ENCODE peak calls at places on chromosomes 3 and 15, in five cellular contexts. X is hepatocyte, Y is brain microvascular endothelial cell, B is IMR-90, N is ovary. J is an unnamed sample.

GRCh38 chr3:21754839-21755238 is 3.8 kb upstream of the ZNF385D start:
- DNase-seq in X (no peak), Y (no peak), B (no peak), N (no peak), J (no peak)

GRCh38 chr15:28960979-28961378 is 75.2 kb downstream of the APBA2 start:
- DNase-seq in X (peak; percentile 56), Y (peak; percentile 86), B (peak; percentile 95), N (no peak), J (peak; percentile 86)

GRCh38 chr3:141057436-141057835 is 6.3 kb downstream of the SPSB4 start:
- DNase-seq in X (no peak), Y (no peak), B (no peak), N (no peak), J (no peak)

GRCh38 chr3:74465652-74466415 is 148.6 kb downstream of the CNTN3 start:
- DNase-seq in X (no peak), Y (no peak), B (peak; percentile 70), N (no peak), J (peak; percentile 24)

GRCh38 chr3:30686176-30686575 is 79.8 kb downstream of the TGFBR2 start:
- DNase-seq in X (no peak), Y (no peak), B (no peak), N (no peak), J (no peak)

GRCh38 chr3:197592361-197593045 is 36.7 kb upstream of the BDH1 start:
- DNase-seq in X (no peak), Y (no peak), B (no peak), N (no peak), J (no peak)

GRCh38 chr3:184314700-184315505 is 497 bp downstream of the EIF4G1 start:
- DNase-seq in X (peak; percentile 90), Y (peak; percentile 47), B (peak; percentile 76), N (peak; percentile 92), J (peak; percentile 84)

GRCh38 chr3:21989643-21990042 is 238.6 kb upstream of the ZNF385D start:
- DNase-seq in X (no peak), Y (no peak), B (no peak), N (no peak), J (no peak)

GRCh38 chr3:74500257-74500656 is 114.2 kb downstream of the CNTN3 start:
- DNase-seq in X (no peak), Y (no peak), B (peak; percentile 17), N (no peak), J (peak; percentile 36)

DNA sequence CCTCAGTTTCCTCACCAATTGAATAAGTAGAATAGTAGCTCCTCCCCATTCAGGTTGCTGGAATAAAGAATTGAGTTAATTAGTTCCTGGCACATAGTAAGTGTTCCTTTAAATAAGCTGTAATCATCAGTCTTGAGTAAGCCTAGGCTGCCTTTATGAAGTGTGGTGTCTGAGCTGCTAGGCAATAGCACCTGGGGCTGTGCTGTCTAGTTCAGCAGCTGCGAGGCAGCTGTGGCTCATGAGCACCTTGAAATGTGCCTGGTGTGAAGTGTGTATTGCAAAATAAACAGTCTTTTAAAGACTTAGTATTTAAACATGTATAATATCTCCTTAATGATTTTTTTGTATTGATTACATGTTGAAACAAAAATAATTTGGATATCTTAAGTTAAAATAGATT is 77.6 kb downstream of the TOP2B start:
- DNase-seq in X (no peak), Y (no peak), B (no peak), N (no peak), J (no peak)
- TF ChIP-seq CTCF in X (no peak), Y (no peak), B (no peak), N (no peak), J (no peak)

GRCh38 chr3:127068871-127069270 is 86.0 kb downstream of the PLXNA1 start:
- DNase-seq in X (no peak), Y (no peak), B (no peak), N (no peak), J (no peak)

GRCh38 chr3:127066635-127067034 is 83.7 kb downstream of the PLXNA1 start:
- DNase-seq in X (no peak), Y (no peak), B (no peak), N (no peak), J (no peak)

GRCh38 chr3:127065561-127066270 is 82.8 kb downstream of the PLXNA1 start:
- DNase-seq in X (no peak), Y (no peak), B (no peak), N (peak; percentile 9), J (no peak)

GRCh38 chr3:127068111-127068810 is 85.3 kb downstream of the PLXNA1 start:
- DNase-seq in X (no peak), Y (no peak), B (no peak), N (no peak), J (no peak)

DNA sequence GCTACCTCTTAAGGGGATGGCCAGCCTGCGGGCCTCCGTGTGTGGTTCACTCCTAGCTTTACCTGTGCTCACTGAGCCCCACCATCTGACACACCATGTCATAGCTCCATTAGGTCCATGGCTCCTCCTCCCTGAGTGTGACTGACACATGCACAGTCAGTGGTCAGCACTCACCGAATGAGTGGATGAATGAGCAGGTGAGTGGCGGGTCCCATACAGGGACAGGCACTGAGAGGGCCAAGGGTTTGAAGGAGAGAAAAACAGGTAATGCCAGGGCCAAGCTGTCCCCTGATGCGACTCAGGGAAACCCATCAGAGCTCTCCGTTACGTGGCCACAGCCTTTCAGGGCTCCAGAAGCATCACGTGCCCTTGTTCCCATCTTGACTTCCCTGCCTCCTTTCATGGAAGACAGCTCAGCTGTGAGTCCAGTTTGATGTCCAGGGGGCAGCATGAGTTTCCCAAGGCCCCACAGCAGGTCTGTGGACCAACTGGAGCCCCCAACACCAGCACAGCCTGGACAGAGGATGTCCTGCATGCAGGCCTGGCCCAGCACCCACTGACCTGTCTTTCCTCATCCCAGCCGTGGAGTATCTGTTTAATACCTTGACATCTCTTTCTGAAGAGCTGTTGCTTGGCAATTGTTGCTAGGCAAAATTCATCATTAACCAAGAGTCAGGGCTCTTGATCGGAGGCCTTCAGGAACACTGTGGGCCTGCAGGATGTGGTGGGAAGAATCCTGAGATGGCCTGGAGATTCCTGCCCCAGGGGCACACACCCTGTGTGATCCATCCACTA is 84.4 kb downstream of the PLXNA1 start:
- DNase-seq in X (no peak), Y (no peak), B (no peak), N (no peak), J (no peak)
- H3K4me3 ChIP-seq in X (no peak overlapping the region), Y (no peak overlapping the region), B (no peak overlapping the region), N (no peak overlapping the region), J (no peak overlapping the region)

DNA sequence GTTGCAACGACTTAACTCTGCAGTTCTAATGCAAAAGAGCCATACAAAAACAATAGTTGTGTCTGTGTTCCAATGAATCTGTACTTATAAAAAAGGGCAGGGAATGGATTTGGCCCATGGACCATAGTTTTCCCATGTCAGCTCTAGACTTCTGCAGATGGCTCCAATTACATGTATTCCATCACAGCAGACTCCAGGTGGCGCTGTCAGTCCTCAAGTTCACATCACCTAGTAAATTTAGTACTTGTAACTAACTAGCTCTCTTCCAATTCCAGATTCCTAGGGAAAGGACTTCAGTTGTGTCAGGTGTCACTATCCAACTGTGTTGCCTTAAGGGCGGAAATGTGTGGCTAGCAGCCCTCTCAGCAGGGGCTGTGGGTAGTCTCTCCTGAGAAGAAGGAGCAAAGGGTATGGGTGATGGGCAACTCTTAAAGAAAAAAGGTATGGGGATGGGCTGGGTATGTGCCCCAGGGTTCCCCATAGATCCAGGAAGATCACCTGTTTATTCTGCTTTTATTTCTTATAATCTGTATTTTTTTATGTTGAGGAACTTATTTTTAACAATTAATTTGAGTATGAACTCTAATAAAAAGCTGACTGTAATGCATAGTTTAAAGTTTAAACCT is 36.2 kb downstream of the BBS4 start:
- DNase-seq in X (peak; percentile 81), Y (peak; percentile 73), B (peak; percentile 80), N (peak; percentile 63), J (peak; percentile 87)
- TF ChIP-seq CTCF in X (peak; percentile 74), Y (peak; percentile 84), B (peak; percentile 87), N (no peak), J (peak; percentile 82)

GRCh38 chr3:170357176-170357919 is at the start of gene SKIL:
- DNase-seq in X (peak; percentile 99), Y (peak; percentile 96), B (peak; percentile 96), N (peak; percentile 98), J (peak; percentile 98)

GRCh38 chr3:170360476-170360875 is 3.0 kb downstream of the SKIL start:
- DNase-seq in X (no peak), Y (no peak), B (peak; percentile 63), N (no peak), J (peak; percentile 41)

GRCh38 chr3:170357920-170358854 is 672 bp downstream of the SKIL start:
- DNase-seq in X (peak; percentile 91), Y (peak; percentile 80), B (peak; percentile 59), N (peak; percentile 92), J (peak; percentile 68)

GRCh38 chr3:170360916-170361315 is 3.4 kb downstream of the SKIL start:
- DNase-seq in X (no peak), Y (no peak), B (peak; percentile 11), N (no peak), J (no peak)

GRCh38 chr3:170359178-170359704 is 1.7 kb downstream of the SKIL start:
- DNase-seq in X (no peak), Y (no peak), B (no peak), N (no peak), J (no peak)
- H3K4me3 ChIP-seq in X (peak overlapping the region; percentile 51), Y (peak overlapping the region; percentile 95), B (peak overlapping the region; percentile 73), N (peak overlapping the region; percentile 79), J (peak overlapping the region; percentile 90)

DNA sequence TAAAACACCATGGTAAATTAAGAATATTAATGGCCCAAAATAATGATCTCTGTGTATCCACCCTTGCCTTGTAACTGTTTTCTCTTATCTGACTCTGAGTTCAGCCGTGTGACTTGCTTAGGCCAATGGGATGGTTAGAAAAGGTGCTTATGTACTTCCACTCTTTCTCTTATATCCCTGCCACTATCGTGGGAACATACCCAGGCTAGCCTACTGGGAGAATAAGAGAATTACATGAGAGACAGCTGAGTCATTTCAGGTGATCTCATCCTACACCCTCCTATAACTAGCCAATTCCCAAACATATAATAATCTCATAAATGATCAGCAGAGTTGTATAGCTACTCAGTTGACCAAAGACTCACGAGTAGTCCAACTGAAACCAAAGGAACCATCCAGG is 98.3 kb upstream of the ABI3BP start:
- DNase-seq in X (no peak), Y (peak; percentile 37), B (peak; percentile 67), N (no peak), J (no peak)
- TF ChIP-seq CTCF in X (no peak), Y (peak; percentile 20), B (no peak), N (no peak), J (no peak)

DNA sequence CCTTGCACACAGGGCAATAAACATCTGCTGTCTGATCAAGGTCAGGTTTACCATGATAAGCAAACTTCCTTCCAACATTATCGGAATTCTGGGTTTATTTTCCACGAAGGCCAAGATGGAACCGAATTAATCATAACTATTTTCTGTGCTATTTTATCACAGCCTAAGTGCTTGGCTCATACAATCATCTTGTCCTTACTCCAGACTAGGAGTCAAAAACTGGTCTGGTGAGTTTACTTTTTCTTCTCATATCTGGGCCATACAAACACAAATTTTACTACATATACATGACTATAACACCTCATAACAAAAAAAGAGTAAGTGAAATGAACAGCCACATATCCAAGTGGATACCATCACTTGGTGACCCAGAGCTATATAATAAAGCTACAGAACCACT is 2.3 kb downstream of the FBN1 start:
- DNase-seq in X (no peak), Y (no peak), B (no peak), N (no peak), J (no peak)
- H3K4me3 ChIP-seq in X (peak overlapping the region; percentile 82), Y (peak overlapping the region; percentile 97), B (peak overlapping the region; percentile 90), N (peak overlapping the region; percentile 93), J (peak overlapping the region; percentile 78)

J was measured in fibroblast of pulmonary artery.